ENCODE peak calls at places on chromosomes 6 and 20, in four cellular contexts. G is small intestine; W is effector CD4-positive, alpha-beta T cell; U is iPS-NIHi11. B is an unnamed sample.

GRCh38 chr20:57440678-57441509 is 49.7 kb downstream of the RBM38 start:
- DNase-seq in G (no peak), W (no peak), U (peak), B (no peak)

GRCh38 chr6:90168693-90169131 is 127.9 kb downstream of the BACH2 start:
- DNase-seq in G (no peak), W (no peak), U (no peak), B (no peak)

GRCh38 chr20:57717797-57718196 is 8.0 kb upstream of the PMEPA1 start:
- DNase-seq in G (no peak), W (no peak), U (no peak), B (no peak)

GRCh38 chr20:34709836-34710567 is 5.9 kb downstream of the TP53INP2 start:
- DNase-seq in G (peak), W (no peak), U (peak), B (peak)

GRCh38 chr6:17869010-17869752 is 118.3 kb downstream of the KIF13A start:
- DNase-seq in G (no peak), W (no peak), U (no peak), B (no peak)

GRCh38 chr6:69061066-69061465 is 426.0 kb downstream of the ADGRB3 start:
- DNase-seq in G (no peak), W (no peak), U (no peak), B (no peak)

GRCh38 chr6:134873500-134874388 is 76.2 kb downstream of the ALDH8A1 start:
- DNase-seq in G (peak), W (no peak), U (no peak), B (no peak)

GRCh38 chr6:131029661-131030297 is 33.3 kb downstream of the EPB41L2 start:
- DNase-seq in G (no peak), W (no peak), U (peak), B (no peak)

GRCh38 chr6:111973897-111974639 is 79.8 kb upstream of the CCN6 start:
- DNase-seq in G (no peak), W (no peak), U (no peak), B (no peak)

GRCh38 chr6:84135291-84135690 is 92.2 kb downstream of the CEP162 start:
- DNase-seq in G (no peak), W (no peak), U (no peak), B (no peak)